ENCODE peak calls at places on chromosome 19, in four cellular contexts. Y is heart left ventricle, L is endodermal cell, N is psoas muscle. M is an unnamed sample.

GRCh38 chr19:10206226-10206873 is 11.6 kb upstream of the DNMT1 start:
- DNase-seq in L (no peak), Y (no peak), N (no peak), M (peak)

GRCh38 chr19:38726284-38726673 is 18.0 kb downstream of the CAPN12 start:
- DNase-seq in Y (no peak), L (no peak), N (no peak), M (no peak)

GRCh38 chr19:55661826-55662225 is 7.0 kb downstream of the U2AF2 start:
- DNase-seq in L (no peak), Y (no peak), N (no peak), M (no peak)

GRCh38 chr19:51479531-51480331 is 1.4 kb downstream of the CEACAM18 start:
- DNase-seq in Y (no peak), L (no peak), N (no peak), M (no peak)

GRCh38 chr19:45972081-45972943 is 1.4 kb downstream of the NOVA2 start:
- DNase-seq in N (no peak), L (peak), Y (no peak), M (no peak)

GRCh38 chr19:48540110-48540509 is 11.9 kb upstream of the SULT2B1 start:
- DNase-seq in L (no peak), Y (peak), N (no peak), M (peak)

GRCh38 chr19:41175825-41176734 is 16.9 kb upstream of the CYP2S1 start:
- DNase-seq in L (peak), Y (no peak), N (no peak), M (peak)

GRCh38 chr19:18894254-18895037 is 1.5 kb downstream of the CERS1 start:
- DNase-seq in N (no peak), L (no peak), Y (no peak), M (no peak)

GRCh38 chr19:46133777-46134231 is 9.3 kb upstream of the IGFL3 start:
- DNase-seq in L (peak), Y (no peak), N (no peak), M (no peak)

GRCh38 chr19:19460258-19460731 is 54.8 kb downstream of the GATAD2A start:
- DNase-seq in N (no peak), Y (no peak), L (no peak), M (no peak)

GRCh38 chr19:39167461-39168257 is 29.1 kb upstream of the NCCRP1 start:
- DNase-seq in N (no peak), L (peak), Y (no peak), M (peak)

GRCh38 chr19:46181386-46181774 is 33.3 kb downstream of the IGFL2 start:
- DNase-seq in L (peak), Y (no peak), N (no peak), M (peak)

GRCh38 chr19:6772028-6772865 is at the start of gene VAV1:
- DNase-seq in L (peak), N (peak), Y (peak), M (peak)
- TF ChIP-seq CTCF in L (peak), N (no peak), Y (no peak), M (no peak)

GRCh38 chr19:49873149-49873521 is 4.0 kb downstream of the AKT1S1 start:
- DNase-seq in L (no peak), N (peak), Y (no peak), M (no peak)
- H3K4me3 ChIP-seq in L (no peak), N (no peak), Y (no peak), M (no peak)

DNA sequence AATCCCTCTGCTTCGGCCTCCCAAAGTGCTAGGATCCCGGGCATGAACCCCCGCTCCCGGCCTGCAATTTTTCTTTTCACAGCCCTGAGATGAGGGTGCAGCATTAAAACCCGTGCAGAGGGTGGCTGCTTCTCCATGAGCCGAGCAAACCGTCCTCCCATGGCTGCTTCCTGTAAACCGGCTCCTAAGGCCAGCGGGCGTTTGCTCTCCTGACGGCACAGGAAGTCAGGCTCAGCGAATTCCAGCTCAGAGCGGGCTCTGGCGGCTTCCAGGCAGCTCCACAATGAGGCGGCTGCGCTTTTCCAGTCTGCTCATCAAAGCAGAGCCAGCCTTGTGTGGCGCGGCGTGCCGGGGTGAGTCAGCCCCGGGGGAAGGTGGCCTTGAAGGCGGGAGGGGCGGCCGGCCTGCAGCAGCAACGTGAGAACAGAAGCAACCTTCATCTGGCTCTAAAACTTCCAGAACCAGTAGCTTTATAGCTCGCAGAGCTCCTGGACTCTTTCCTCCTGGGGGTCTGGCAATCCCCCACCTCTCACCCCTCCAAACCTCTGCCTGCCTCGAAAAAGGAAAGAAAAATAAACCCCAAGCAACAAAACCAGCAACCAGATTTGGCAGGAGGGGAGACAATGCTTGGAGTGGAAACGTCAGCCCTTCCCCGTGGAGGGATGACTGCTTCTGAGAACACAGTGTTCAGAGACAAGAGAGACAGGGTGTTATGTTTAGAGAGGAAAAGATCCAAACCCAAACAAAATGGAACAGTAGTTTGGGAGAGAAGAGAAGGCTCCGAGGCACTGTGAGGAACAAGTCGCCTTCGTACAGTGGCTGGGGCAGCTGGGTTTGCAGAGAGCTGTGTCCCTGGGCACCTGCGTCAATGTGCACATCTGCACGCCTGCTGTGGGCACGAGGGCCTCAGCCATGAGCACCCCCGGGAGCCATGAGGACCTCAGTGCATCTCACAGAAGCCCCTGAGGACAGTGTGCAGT is 67.8 kb downstream of the GADD45B start:
- DNase-seq in L (peak), Y (peak), N (peak), M (peak)
- TF ChIP-seq CTCF in L (peak), Y (peak), N (peak), M (peak)

GRCh38 chr19:47448360-47448727 is 23.3 kb downstream of the SLC8A2 start:
- DNase-seq in N (no peak), L (no peak), Y (no peak), M (no peak)

GRCh38 chr19:47447470-47448359 is 24.0 kb downstream of the SLC8A2 start:
- DNase-seq in N (peak), L (peak), Y (peak), M (no peak)

GRCh38 chr19:47445527-47445926 is 26.2 kb downstream of the SLC8A2 start:
- DNase-seq in L (no peak), N (no peak), Y (peak), M (no peak)

GRCh38 chr19:47445937-47446402 is 25.7 kb downstream of the SLC8A2 start:
- DNase-seq in N (peak), Y (peak), L (peak), M (peak)

GRCh38 chr19:47446534-47447469 is 24.9 kb downstream of the SLC8A2 start:
- DNase-seq in Y (peak), N (no peak), L (peak), M (no peak)
- H3K4me3 ChIP-seq in Y (no peak), N (peak), L (peak), M (no peak)

GRCh38 chr19:42594617-42595489 is at the start of gene CEACAM8:
- DNase-seq in Y (no peak), L (peak), N (no peak), M (no peak)
- TF ChIP-seq CTCF in Y (no peak), L (peak), N (no peak), M (no peak)

GRCh38 chr19:3572132-3572854 is 451 bp upstream of the HMG20B start:
- DNase-seq in Y (peak), L (peak), N (peak), M (peak)
- H3K4me3 ChIP-seq in Y (peak), L (peak), N (peak), M (no peak)

M was measured in thyroid gland.